ENCODE peak calls at places on chromosomes 13 and 19, in eight cellular contexts. One of them, this sample, is unnamed.

GRCh38 chr19:34325181-34325580 is 39.8 kb upstream of the GPI start:
- DNase-seq in frontal cortex: no peak
- DNase-seq in Caki2: no peak
- DNase-seq in hepatic stellate cell: no peak
- DNase-seq in nephron progenitor cell: no peak
- DNase-seq in stomach: no peak
- DNase-seq in activated T-cell treated with anti-CD3 and anti-CD28 coated beads for 1 hour: no peak
- DNase-seq in stimulated activated CD4-positive, alpha-beta T cell treated with anti-CD3 and anti-CD28 coated beads, Interleukin-12 subunit alpha, Interleukin-12 subunit beta, amount 100 ng/mL, for 48 hours: no peak
- DNase-seq in this sample: no peak

GRCh38 chr13:42832341-42833153 is 51.2 kb downstream of the FAM216B start:
- DNase-seq in frontal cortex: no peak
- DNase-seq in nephron progenitor cell: no peak
- DNase-seq in hepatic stellate cell: peak
- DNase-seq in Caki2: no peak
- DNase-seq in stomach: peak
- DNase-seq in stimulated activated CD4-positive, alpha-beta T cell treated with anti-CD3 and anti-CD28 coated beads, Interleukin-12 subunit alpha, Interleukin-12 subunit beta, amount 100 ng/mL, for 48 hours: no peak
- DNase-seq in activated T-cell treated with anti-CD3 and anti-CD28 coated beads for 1 hour: no peak
- DNase-seq in this sample: no peak

GRCh38 chr19:46431824-46432223 is 3.1 kb upstream of the PNMA8C start:
- DNase-seq in hepatic stellate cell: no peak
- DNase-seq in Caki2: no peak
- DNase-seq in stimulated activated CD4-positive, alpha-beta T cell treated with anti-CD3 and anti-CD28 coated beads, Interleukin-12 subunit alpha, Interleukin-12 subunit beta, amount 100 ng/mL, for 48 hours: no peak
- DNase-seq in activated T-cell treated with anti-CD3 and anti-CD28 coated beads for 1 hour: no peak
- DNase-seq in frontal cortex: no peak
- DNase-seq in stomach: no peak
- DNase-seq in nephron progenitor cell: no peak
- DNase-seq in this sample: no peak

GRCh38 chr19:50500060-50500752 is 10.8 kb downstream of the JOSD2 start:
- DNase-seq in stimulated activated CD4-positive, alpha-beta T cell treated with anti-CD3 and anti-CD28 coated beads, Interleukin-12 subunit alpha, Interleukin-12 subunit beta, amount 100 ng/mL, for 48 hours: no peak
- DNase-seq in Caki2: no peak
- DNase-seq in nephron progenitor cell: peak
- DNase-seq in activated T-cell treated with anti-CD3 and anti-CD28 coated beads for 1 hour: no peak
- DNase-seq in frontal cortex: no peak
- DNase-seq in hepatic stellate cell: no peak
- DNase-seq in stomach: no peak
- DNase-seq in this sample: no peak

GRCh38 chr19:58519087-58519354 is 589 bp downstream of the ZBTB45 start:
- DNase-seq in stomach: peak
- DNase-seq in activated T-cell treated with anti-CD3 and anti-CD28 coated beads for 1 hour: peak
- DNase-seq in hepatic stellate cell: peak
- DNase-seq in nephron progenitor cell: peak
- DNase-seq in stimulated activated CD4-positive, alpha-beta T cell treated with anti-CD3 and anti-CD28 coated beads, Interleukin-12 subunit alpha, Interleukin-12 subunit beta, amount 100 ng/mL, for 48 hours: no peak
- DNase-seq in Caki2: peak
- DNase-seq in frontal cortex: peak
- DNase-seq in this sample: peak

GRCh38 chr13:49498211-49498610 is 2.5 kb downstream of the PHF11 start:
- DNase-seq in nephron progenitor cell: no peak
- DNase-seq in Caki2: no peak
- DNase-seq in stimulated activated CD4-positive, alpha-beta T cell treated with anti-CD3 and anti-CD28 coated beads, Interleukin-12 subunit alpha, Interleukin-12 subunit beta, amount 100 ng/mL, for 48 hours: no peak
- DNase-seq in stomach: no peak
- DNase-seq in frontal cortex: no peak
- DNase-seq in activated T-cell treated with anti-CD3 and anti-CD28 coated beads for 1 hour: no peak
- DNase-seq in hepatic stellate cell: no peak
- DNase-seq in this sample: no peak

GRCh38 chr19:53579518-53579917 is 41.6 kb downstream of the ZNF331 start:
- DNase-seq in Caki2: no peak
- DNase-seq in stomach: no peak
- DNase-seq in stimulated activated CD4-positive, alpha-beta T cell treated with anti-CD3 and anti-CD28 coated beads, Interleukin-12 subunit alpha, Interleukin-12 subunit beta, amount 100 ng/mL, for 48 hours: no peak
- DNase-seq in hepatic stellate cell: no peak
- DNase-seq in activated T-cell treated with anti-CD3 and anti-CD28 coated beads for 1 hour: no peak
- DNase-seq in nephron progenitor cell: no peak
- DNase-seq in frontal cortex: no peak
- DNase-seq in this sample: no peak

GRCh38 chr19:44698492-44699201 is at the start of gene CEACAM16:
- DNase-seq in activated T-cell treated with anti-CD3 and anti-CD28 coated beads for 1 hour: no peak
- DNase-seq in Caki2: no peak
- DNase-seq in frontal cortex: no peak
- DNase-seq in stimulated activated CD4-positive, alpha-beta T cell treated with anti-CD3 and anti-CD28 coated beads, Interleukin-12 subunit alpha, Interleukin-12 subunit beta, amount 100 ng/mL, for 48 hours: no peak
- DNase-seq in hepatic stellate cell: no peak
- DNase-seq in stomach: no peak
- DNase-seq in nephron progenitor cell: no peak
- DNase-seq in this sample: no peak

GRCh38 chr13:114067886-114068722 is 64.3 kb downstream of the RASA3 start:
- DNase-seq in activated T-cell treated with anti-CD3 and anti-CD28 coated beads for 1 hour: no peak
- DNase-seq in frontal cortex: no peak
- DNase-seq in stimulated activated CD4-positive, alpha-beta T cell treated with anti-CD3 and anti-CD28 coated beads, Interleukin-12 subunit alpha, Interleukin-12 subunit beta, amount 100 ng/mL, for 48 hours: no peak
- DNase-seq in stomach: no peak
- DNase-seq in nephron progenitor cell: no peak
- DNase-seq in Caki2: no peak
- DNase-seq in hepatic stellate cell: no peak
- DNase-seq in this sample: no peak

GRCh38 chr13:46296920-46297319 is 85.2 kb downstream of the LRRC63 start:
- DNase-seq in Caki2: peak
- DNase-seq in frontal cortex: no peak
- DNase-seq in hepatic stellate cell: peak
- DNase-seq in nephron progenitor cell: no peak
- DNase-seq in stomach: no peak
- DNase-seq in activated T-cell treated with anti-CD3 and anti-CD28 coated beads for 1 hour: no peak
- DNase-seq in stimulated activated CD4-positive, alpha-beta T cell treated with anti-CD3 and anti-CD28 coated beads, Interleukin-12 subunit alpha, Interleukin-12 subunit beta, amount 100 ng/mL, for 48 hours: no peak
- DNase-seq in this sample: no peak

GRCh38 chr13:108933061-108933460 is 303.6 kb downstream of the MYO16 start:
- DNase-seq in Caki2: no peak
- DNase-seq in activated T-cell treated with anti-CD3 and anti-CD28 coated beads for 1 hour: no peak
- DNase-seq in nephron progenitor cell: no peak
- DNase-seq in stimulated activated CD4-positive, alpha-beta T cell treated with anti-CD3 and anti-CD28 coated beads, Interleukin-12 subunit alpha, Interleukin-12 subunit beta, amount 100 ng/mL, for 48 hours: no peak
- DNase-seq in frontal cortex: no peak
- DNase-seq in hepatic stellate cell: no peak
- DNase-seq in stomach: no peak
- DNase-seq in this sample: no peak

GRCh38 chr19:48556163-48556562 is 4.2 kb downstream of the SULT2B1 start:
- DNase-seq in hepatic stellate cell: peak
- DNase-seq in activated T-cell treated with anti-CD3 and anti-CD28 coated beads for 1 hour: no peak
- DNase-seq in stimulated activated CD4-positive, alpha-beta T cell treated with anti-CD3 and anti-CD28 coated beads, Interleukin-12 subunit alpha, Interleukin-12 subunit beta, amount 100 ng/mL, for 48 hours: no peak
- DNase-seq in frontal cortex: no peak
- DNase-seq in stomach: no peak
- DNase-seq in nephron progenitor cell: no peak
- DNase-seq in Caki2: peak
- DNase-seq in this sample: no peak

GRCh38 chr19:6223461-6224307 is 56.1 kb downstream of the MLLT1 start:
- DNase-seq in frontal cortex: no peak
- DNase-seq in Caki2: no peak
- DNase-seq in activated T-cell treated with anti-CD3 and anti-CD28 coated beads for 1 hour: no peak
- DNase-seq in stimulated activated CD4-positive, alpha-beta T cell treated with anti-CD3 and anti-CD28 coated beads, Interleukin-12 subunit alpha, Interleukin-12 subunit beta, amount 100 ng/mL, for 48 hours: no peak
- DNase-seq in nephron progenitor cell: no peak
- DNase-seq in stomach: peak
- DNase-seq in hepatic stellate cell: no peak
- DNase-seq in this sample: no peak

GRCh38 chr19:35254341-35255297 is 5.8 kb downstream of the LSR start:
- DNase-seq in frontal cortex: no peak
- DNase-seq in hepatic stellate cell: no peak
- DNase-seq in Caki2: no peak
- DNase-seq in stomach: no peak
- DNase-seq in nephron progenitor cell: no peak
- DNase-seq in activated T-cell treated with anti-CD3 and anti-CD28 coated beads for 1 hour: no peak
- DNase-seq in stimulated activated CD4-positive, alpha-beta T cell treated with anti-CD3 and anti-CD28 coated beads, Interleukin-12 subunit alpha, Interleukin-12 subunit beta, amount 100 ng/mL, for 48 hours: no peak
- DNase-seq in this sample: no peak

GRCh38 chr19:17183858-17184271 is 31.3 kb upstream of the USE1 start:
- DNase-seq in stomach: no peak
- DNase-seq in hepatic stellate cell: no peak
- DNase-seq in nephron progenitor cell: no peak
- DNase-seq in Caki2: no peak
- DNase-seq in stimulated activated CD4-positive, alpha-beta T cell treated with anti-CD3 and anti-CD28 coated beads, Interleukin-12 subunit alpha, Interleukin-12 subunit beta, amount 100 ng/mL, for 48 hours: no peak
- DNase-seq in activated T-cell treated with anti-CD3 and anti-CD28 coated beads for 1 hour: no peak
- DNase-seq in frontal cortex: no peak
- DNase-seq in this sample: no peak

GRCh38 chr19:1955171-1956142 is 14.5 kb downstream of the CSNK1G2 start:
- DNase-seq in hepatic stellate cell: no peak
- DNase-seq in activated T-cell treated with anti-CD3 and anti-CD28 coated beads for 1 hour: no peak
- DNase-seq in frontal cortex: no peak
- DNase-seq in nephron progenitor cell: no peak
- DNase-seq in Caki2: no peak
- DNase-seq in stomach: no peak
- DNase-seq in stimulated activated CD4-positive, alpha-beta T cell treated with anti-CD3 and anti-CD28 coated beads, Interleukin-12 subunit alpha, Interleukin-12 subunit beta, amount 100 ng/mL, for 48 hours: no peak
- DNase-seq in this sample: no peak

GRCh38 chr13:28396053-28396452 is 98.9 kb downstream of the FLT1 start:
- DNase-seq in activated T-cell treated with anti-CD3 and anti-CD28 coated beads for 1 hour: no peak
- DNase-seq in hepatic stellate cell: no peak
- DNase-seq in nephron progenitor cell: no peak
- DNase-seq in stomach: no peak
- DNase-seq in stimulated activated CD4-positive, alpha-beta T cell treated with anti-CD3 and anti-CD28 coated beads, Interleukin-12 subunit alpha, Interleukin-12 subunit beta, amount 100 ng/mL, for 48 hours: no peak
- DNase-seq in Caki2: no peak
- DNase-seq in frontal cortex: no peak
- DNase-seq in this sample: no peak

GRCh38 chr19:2291185-2291751 is 9.3 kb upstream of the PEAK3 start:
- DNase-seq in stomach: no peak
- DNase-seq in frontal cortex: peak
- DNase-seq in hepatic stellate cell: no peak
- DNase-seq in stimulated activated CD4-positive, alpha-beta T cell treated with anti-CD3 and anti-CD28 coated beads, Interleukin-12 subunit alpha, Interleukin-12 subunit beta, amount 100 ng/mL, for 48 hours: no peak
- DNase-seq in nephron progenitor cell: peak
- DNase-seq in activated T-cell treated with anti-CD3 and anti-CD28 coated beads for 1 hour: no peak
- DNase-seq in Caki2: no peak
- DNase-seq in this sample: no peak

GRCh38 chr19:3625996-3626472 is 556 bp downstream of the CACTIN start:
- DNase-seq in stomach: no peak
- DNase-seq in hepatic stellate cell: no peak
- DNase-seq in Caki2: no peak
- DNase-seq in stimulated activated CD4-positive, alpha-beta T cell treated with anti-CD3 and anti-CD28 coated beads, Interleukin-12 subunit alpha, Interleukin-12 subunit beta, amount 100 ng/mL, for 48 hours: no peak
- DNase-seq in nephron progenitor cell: no peak
- DNase-seq in activated T-cell treated with anti-CD3 and anti-CD28 coated beads for 1 hour: no peak
- DNase-seq in frontal cortex: no peak
- DNase-seq in this sample: no peak

GRCh38 chr13:34064456-34065205 is 246.7 kb downstream of the RFC3 start:
- DNase-seq in Caki2: no peak
- DNase-seq in nephron progenitor cell: no peak
- DNase-seq in frontal cortex: no peak
- DNase-seq in activated T-cell treated with anti-CD3 and anti-CD28 coated beads for 1 hour: no peak
- DNase-seq in stimulated activated CD4-positive, alpha-beta T cell treated with anti-CD3 and anti-CD28 coated beads, Interleukin-12 subunit alpha, Interleukin-12 subunit beta, amount 100 ng/mL, for 48 hours: no peak
- DNase-seq in stomach: no peak
- DNase-seq in hepatic stellate cell: no peak
- DNase-seq in this sample: no peak

GRCh38 chr13:20160346-20161274 is at the start of gene GJA3:
- DNase-seq in frontal cortex: no peak
- DNase-seq in hepatic stellate cell: peak
- DNase-seq in stomach: no peak
- DNase-seq in stimulated activated CD4-positive, alpha-beta T cell treated with anti-CD3 and anti-CD28 coated beads, Interleukin-12 subunit alpha, Interleukin-12 subunit beta, amount 100 ng/mL, for 48 hours: no peak
- DNase-seq in Caki2: peak
- DNase-seq in activated T-cell treated with anti-CD3 and anti-CD28 coated beads for 1 hour: peak
- DNase-seq in nephron progenitor cell: peak
- DNase-seq in this sample: no peak

GRCh38 chr13:26965976-26966375 is 205.4 kb upstream of the GPR12 start:
- DNase-seq in Caki2: no peak
- DNase-seq in stimulated activated CD4-positive, alpha-beta T cell treated with anti-CD3 and anti-CD28 coated beads, Interleukin-12 subunit alpha, Interleukin-12 subunit beta, amount 100 ng/mL, for 48 hours: no peak
- DNase-seq in nephron progenitor cell: no peak
- DNase-seq in activated T-cell treated with anti-CD3 and anti-CD28 coated beads for 1 hour: no peak
- DNase-seq in frontal cortex: no peak
- DNase-seq in hepatic stellate cell: peak
- DNase-seq in stomach: peak
- DNase-seq in this sample: no peak

GRCh38 chr13:90564096-90564495 is 783.4 kb upstream of the MIR17HG start:
- DNase-seq in activated T-cell treated with anti-CD3 and anti-CD28 coated beads for 1 hour: no peak
- DNase-seq in hepatic stellate cell: no peak
- DNase-seq in stimulated activated CD4-positive, alpha-beta T cell treated with anti-CD3 and anti-CD28 coated beads, Interleukin-12 subunit alpha, Interleukin-12 subunit beta, amount 100 ng/mL, for 48 hours: no peak
- DNase-seq in stomach: no peak
- DNase-seq in nephron progenitor cell: no peak
- DNase-seq in Caki2: no peak
- DNase-seq in frontal cortex: no peak
- DNase-seq in this sample: no peak

GRCh38 chr19:6217752-6218403 is 61.9 kb downstream of the MLLT1 start:
- DNase-seq in activated T-cell treated with anti-CD3 and anti-CD28 coated beads for 1 hour: no peak
- DNase-seq in hepatic stellate cell: no peak
- DNase-seq in stimulated activated CD4-positive, alpha-beta T cell treated with anti-CD3 and anti-CD28 coated beads, Interleukin-12 subunit alpha, Interleukin-12 subunit beta, amount 100 ng/mL, for 48 hours: no peak
- DNase-seq in nephron progenitor cell: no peak
- DNase-seq in frontal cortex: no peak
- DNase-seq in stomach: no peak
- DNase-seq in Caki2: no peak
- DNase-seq in this sample: no peak

GRCh38 chr19:15161028-15161984 is 39.5 kb downstream of the NOTCH3 start:
- DNase-seq in stimulated activated CD4-positive, alpha-beta T cell treated with anti-CD3 and anti-CD28 coated beads, Interleukin-12 subunit alpha, Interleukin-12 subunit beta, amount 100 ng/mL, for 48 hours: no peak
- DNase-seq in nephron progenitor cell: peak
- DNase-seq in frontal cortex: no peak
- DNase-seq in hepatic stellate cell: peak
- DNase-seq in activated T-cell treated with anti-CD3 and anti-CD28 coated beads for 1 hour: no peak
- DNase-seq in stomach: no peak
- DNase-seq in Caki2: no peak
- DNase-seq in this sample: no peak

GRCh38 chr13:98796798-98797197 is 44.3 kb upstream of the SLC15A1 start:
- DNase-seq in nephron progenitor cell: no peak
- DNase-seq in frontal cortex: no peak
- DNase-seq in stimulated activated CD4-positive, alpha-beta T cell treated with anti-CD3 and anti-CD28 coated beads, Interleukin-12 subunit alpha, Interleukin-12 subunit beta, amount 100 ng/mL, for 48 hours: no peak
- DNase-seq in stomach: no peak
- DNase-seq in Caki2: no peak
- DNase-seq in activated T-cell treated with anti-CD3 and anti-CD28 coated beads for 1 hour: no peak
- DNase-seq in hepatic stellate cell: no peak
- DNase-seq in this sample: no peak

GRCh38 chr13:37001921-37002250 is 1.3 kb downstream of the EXOSC8 start:
- DNase-seq in activated T-cell treated with anti-CD3 and anti-CD28 coated beads for 1 hour: no peak
- DNase-seq in hepatic stellate cell: no peak
- DNase-seq in Caki2: no peak
- DNase-seq in frontal cortex: no peak
- DNase-seq in stimulated activated CD4-positive, alpha-beta T cell treated with anti-CD3 and anti-CD28 coated beads, Interleukin-12 subunit alpha, Interleukin-12 subunit beta, amount 100 ng/mL, for 48 hours: no peak
- DNase-seq in stomach: no peak
- DNase-seq in nephron progenitor cell: no peak
- DNase-seq in this sample: no peak